ENCODE peak calls at places on chromosome 1, in nine cellular contexts. One of them, this sample, is unnamed.

GRCh38 chr1:41381691-41382530 is 20.7 kb downstream of the FOXO6 start:
- DNase-seq in mammary epithelial cell: no peak
- DNase-seq in stomach: peak; percentile 61
- DNase-seq in nephron progenitor cell: peak; percentile 60
- DNase-seq in HFF-Myc: no peak
- DNase-seq in fibroblast of the aortic adventitia: no peak
- DNase-seq in CD4-positive, alpha-beta T cell: peak; percentile 19
- DNase-seq in OCI-LY7: no peak
- DNase-seq in AG04450: no peak
- DNase-seq in this sample: no peak

GRCh38 chr1:90725961-90726715 is 9.0 kb upstream of the BARHL2 start:
- DNase-seq in mammary epithelial cell: peak; percentile 6
- DNase-seq in stomach: no peak
- DNase-seq in nephron progenitor cell: peak; percentile 40
- DNase-seq in HFF-Myc: no peak
- DNase-seq in fibroblast of the aortic adventitia: peak; percentile 13
- DNase-seq in CD4-positive, alpha-beta T cell: no peak
- DNase-seq in OCI-LY7: no peak
- DNase-seq in AG04450: no peak
- DNase-seq in this sample: no peak

GRCh38 chr1:179911812-179912211 is 29.7 kb downstream of the TOR1AIP1 start:
- DNase-seq in mammary epithelial cell: no peak
- DNase-seq in stomach: no peak
- DNase-seq in nephron progenitor cell: no peak
- DNase-seq in HFF-Myc: no peak
- DNase-seq in fibroblast of the aortic adventitia: no peak
- DNase-seq in CD4-positive, alpha-beta T cell: no peak
- DNase-seq in OCI-LY7: no peak
- DNase-seq in AG04450: no peak
- DNase-seq in this sample: no peak

GRCh38 chr1:220326578-220326977 is 54.3 kb upstream of the RAB3GAP2 start:
- DNase-seq in mammary epithelial cell: peak; percentile 70
- DNase-seq in stomach: no peak
- DNase-seq in nephron progenitor cell: no peak
- DNase-seq in HFF-Myc: peak; percentile 9
- DNase-seq in fibroblast of the aortic adventitia: peak; percentile 13
- DNase-seq in CD4-positive, alpha-beta T cell: no peak
- DNase-seq in OCI-LY7: no peak
- DNase-seq in AG04450: no peak
- DNase-seq in this sample: no peak

GRCh38 chr1:218748071-218748470 is 402.9 kb downstream of the TGFB2 start:
- DNase-seq in mammary epithelial cell: peak; percentile 25
- DNase-seq in stomach: no peak
- DNase-seq in nephron progenitor cell: no peak
- DNase-seq in HFF-Myc: no peak
- DNase-seq in fibroblast of the aortic adventitia: peak; percentile 39
- DNase-seq in CD4-positive, alpha-beta T cell: no peak
- DNase-seq in OCI-LY7: no peak
- DNase-seq in AG04450: no peak
- DNase-seq in this sample: no peak

GRCh38 chr1:23816932-23817331 is 8.3 kb downstream of the HMGCL start:
- DNase-seq in mammary epithelial cell: no peak
- DNase-seq in stomach: no peak
- DNase-seq in nephron progenitor cell: no peak
- DNase-seq in HFF-Myc: no peak
- DNase-seq in fibroblast of the aortic adventitia: no peak
- DNase-seq in CD4-positive, alpha-beta T cell: no peak
- DNase-seq in OCI-LY7: no peak
- DNase-seq in AG04450: no peak
- DNase-seq in this sample: no peak

GRCh38 chr1:119394085-119394484 is 20.9 kb upstream of the HSD3B2 start:
- DNase-seq in mammary epithelial cell: no peak
- DNase-seq in stomach: no peak
- DNase-seq in nephron progenitor cell: no peak
- DNase-seq in HFF-Myc: no peak
- DNase-seq in fibroblast of the aortic adventitia: no peak
- DNase-seq in CD4-positive, alpha-beta T cell: no peak
- DNase-seq in OCI-LY7: no peak
- DNase-seq in AG04450: no peak
- DNase-seq in this sample: no peak

GRCh38 chr1:157199421-157199755 is 61.2 kb upstream of the ETV3 start:
- DNase-seq in mammary epithelial cell: peak; percentile 24
- DNase-seq in stomach: no peak
- DNase-seq in nephron progenitor cell: no peak
- DNase-seq in HFF-Myc: no peak
- DNase-seq in fibroblast of the aortic adventitia: peak; percentile 9
- DNase-seq in CD4-positive, alpha-beta T cell: no peak
- DNase-seq in OCI-LY7: no peak
- DNase-seq in AG04450: no peak
- DNase-seq in this sample: no peak

GRCh38 chr1:212595229-212595628 is 13.3 kb upstream of the ATF3 start:
- DNase-seq in mammary epithelial cell: no peak
- DNase-seq in stomach: no peak
- DNase-seq in nephron progenitor cell: no peak
- DNase-seq in HFF-Myc: no peak
- DNase-seq in fibroblast of the aortic adventitia: no peak
- DNase-seq in CD4-positive, alpha-beta T cell: no peak
- DNase-seq in OCI-LY7: no peak
- DNase-seq in AG04450: no peak
- DNase-seq in this sample: no peak

GRCh38 chr1:212596798-212597197 is 11.8 kb upstream of the ATF3 start:
- DNase-seq in mammary epithelial cell: no peak
- DNase-seq in stomach: no peak
- DNase-seq in nephron progenitor cell: no peak
- DNase-seq in HFF-Myc: no peak
- DNase-seq in fibroblast of the aortic adventitia: no peak
- DNase-seq in CD4-positive, alpha-beta T cell: no peak
- DNase-seq in OCI-LY7: no peak
- DNase-seq in AG04450: no peak
- DNase-seq in this sample: no peak

GRCh38 chr1:212597495-212597894 is 11.1 kb upstream of the ATF3 start:
- DNase-seq in mammary epithelial cell: no peak
- DNase-seq in stomach: no peak
- DNase-seq in nephron progenitor cell: no peak
- DNase-seq in HFF-Myc: no peak
- DNase-seq in fibroblast of the aortic adventitia: no peak
- DNase-seq in CD4-positive, alpha-beta T cell: no peak
- DNase-seq in OCI-LY7: no peak
- DNase-seq in AG04450: no peak
- DNase-seq in this sample: no peak

GRCh38 chr1:212594640-212595039 is 13.9 kb upstream of the ATF3 start:
- DNase-seq in mammary epithelial cell: no peak
- DNase-seq in stomach: no peak
- DNase-seq in nephron progenitor cell: no peak
- DNase-seq in HFF-Myc: no peak
- DNase-seq in fibroblast of the aortic adventitia: no peak
- DNase-seq in CD4-positive, alpha-beta T cell: no peak
- DNase-seq in OCI-LY7: no peak
- DNase-seq in AG04450: no peak
- DNase-seq in this sample: no peak

DNA sequence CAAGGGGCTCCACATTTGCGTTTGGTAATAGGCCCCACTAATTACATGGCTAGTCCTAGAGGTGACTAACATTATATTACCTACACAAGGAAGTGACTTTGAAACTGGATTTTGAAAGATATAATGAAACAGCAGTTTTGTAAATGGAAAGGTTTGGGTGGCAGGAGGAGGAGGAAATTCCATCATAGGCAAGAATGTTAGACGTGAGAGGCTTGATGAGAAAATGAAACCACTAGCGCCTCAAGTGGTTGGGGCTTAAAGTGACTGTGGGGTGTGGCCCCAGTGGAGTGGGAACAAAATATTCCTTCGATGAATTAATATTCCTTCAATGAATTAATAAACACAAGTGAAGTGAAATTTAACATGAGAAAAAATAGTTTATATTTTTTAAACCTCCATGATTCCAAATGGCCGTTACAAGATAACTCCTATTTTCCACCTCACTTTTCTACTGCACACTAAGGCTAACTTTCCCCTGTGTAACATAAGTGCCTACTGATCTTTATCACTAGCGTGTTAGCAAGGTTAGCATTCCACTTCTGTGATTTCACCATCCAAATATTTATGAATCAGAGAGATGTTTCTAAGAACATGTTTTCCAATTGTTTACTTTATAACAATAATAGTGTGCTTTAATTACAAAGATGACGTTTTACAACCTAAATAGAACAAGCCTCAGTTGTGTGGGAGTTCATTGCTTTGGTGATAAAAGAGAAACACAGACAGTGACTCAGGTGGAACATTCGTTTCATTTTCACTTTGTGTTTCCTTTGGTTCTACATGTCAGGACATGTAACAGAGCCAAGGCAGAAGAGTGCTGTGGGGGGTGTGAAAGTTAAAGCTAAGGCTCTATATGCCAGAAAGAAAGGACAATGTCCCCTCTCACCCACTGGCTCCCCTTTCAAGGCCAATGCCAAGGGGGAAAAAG is 12.5 kb upstream of the ATF3 start:
- DNase-seq in mammary epithelial cell: peak; percentile 98
- DNase-seq in stomach: no peak
- DNase-seq in nephron progenitor cell: no peak
- DNase-seq in HFF-Myc: peak; percentile 93
- DNase-seq in fibroblast of the aortic adventitia: peak; percentile 86
- DNase-seq in CD4-positive, alpha-beta T cell: peak; percentile 12
- DNase-seq in OCI-LY7: peak; percentile 30
- DNase-seq in AG04450: peak; percentile 93
- DNase-seq in this sample: peak; percentile 93
- TF ChIP-seq CTCF in mammary epithelial cell: peak; percentile 81
- TF ChIP-seq CTCF in stomach: no peak
- TF ChIP-seq CTCF in nephron progenitor cell: no peak
- TF ChIP-seq CTCF in HFF-Myc: peak; percentile 69
- TF ChIP-seq CTCF in fibroblast of the aortic adventitia: peak; percentile 55
- TF ChIP-seq CTCF in CD4-positive, alpha-beta T cell: peak; percentile 28
- TF ChIP-seq CTCF in OCI-LY7: peak; percentile 84
- TF ChIP-seq CTCF in AG04450: peak; percentile 74
- TF ChIP-seq CTCF in this sample: peak; percentile 46

GRCh38 chr1:111988743-111989453 is 570 bp downstream of the KCND3 start:
- DNase-seq in mammary epithelial cell: no peak
- DNase-seq in stomach: peak; percentile 26
- DNase-seq in nephron progenitor cell: peak; percentile 29
- DNase-seq in HFF-Myc: no peak
- DNase-seq in fibroblast of the aortic adventitia: no peak
- DNase-seq in CD4-positive, alpha-beta T cell: no peak
- DNase-seq in OCI-LY7: no peak
- DNase-seq in AG04450: no peak
- DNase-seq in this sample: no peak

GRCh38 chr1:111990026-111990877 is 784 bp upstream of the KCND3 start:
- DNase-seq in mammary epithelial cell: peak; percentile 21
- DNase-seq in stomach: peak; percentile 27
- DNase-seq in nephron progenitor cell: no peak
- DNase-seq in HFF-Myc: no peak
- DNase-seq in fibroblast of the aortic adventitia: no peak
- DNase-seq in CD4-positive, alpha-beta T cell: no peak
- DNase-seq in OCI-LY7: no peak
- DNase-seq in AG04450: no peak
- DNase-seq in this sample: no peak

GRCh38 chr1:111989531-111990025 is at the start of gene KCND3:
- DNase-seq in mammary epithelial cell: peak; percentile 18
- DNase-seq in stomach: peak; percentile 49
- DNase-seq in nephron progenitor cell: peak; percentile 74
- DNase-seq in HFF-Myc: no peak
- DNase-seq in fibroblast of the aortic adventitia: no peak
- DNase-seq in CD4-positive, alpha-beta T cell: no peak
- DNase-seq in OCI-LY7: no peak
- DNase-seq in AG04450: no peak
- DNase-seq in this sample: no peak

GRCh38 chr1:111992396-111992985 is 3.0 kb upstream of the KCND3 start:
- DNase-seq in mammary epithelial cell: no peak
- DNase-seq in stomach: no peak
- DNase-seq in nephron progenitor cell: no peak
- DNase-seq in HFF-Myc: no peak
- DNase-seq in fibroblast of the aortic adventitia: no peak
- DNase-seq in CD4-positive, alpha-beta T cell: no peak
- DNase-seq in OCI-LY7: no peak
- DNase-seq in AG04450: no peak
- DNase-seq in this sample: no peak

GRCh38 chr1:111990878-111991760 is 1.7 kb upstream of the KCND3 start:
- DNase-seq in mammary epithelial cell: peak; percentile 57
- DNase-seq in stomach: peak; percentile 86
- DNase-seq in nephron progenitor cell: peak; percentile 39
- DNase-seq in HFF-Myc: no peak
- DNase-seq in fibroblast of the aortic adventitia: peak; percentile 35
- DNase-seq in CD4-positive, alpha-beta T cell: no peak
- DNase-seq in OCI-LY7: peak; percentile 1
- DNase-seq in AG04450: no peak
- DNase-seq in this sample: no peak
- TF ChIP-seq CTCF in mammary epithelial cell: peak; percentile 60
- TF ChIP-seq CTCF in stomach: no peak
- TF ChIP-seq CTCF in nephron progenitor cell: no peak
- TF ChIP-seq CTCF in HFF-Myc: peak; percentile 8
- TF ChIP-seq CTCF in fibroblast of the aortic adventitia: peak; percentile 18
- TF ChIP-seq CTCF in CD4-positive, alpha-beta T cell: no peak
- TF ChIP-seq CTCF in OCI-LY7: peak; percentile 21
- TF ChIP-seq CTCF in AG04450: no peak
- TF ChIP-seq CTCF in this sample: peak; percentile 23

DNA sequence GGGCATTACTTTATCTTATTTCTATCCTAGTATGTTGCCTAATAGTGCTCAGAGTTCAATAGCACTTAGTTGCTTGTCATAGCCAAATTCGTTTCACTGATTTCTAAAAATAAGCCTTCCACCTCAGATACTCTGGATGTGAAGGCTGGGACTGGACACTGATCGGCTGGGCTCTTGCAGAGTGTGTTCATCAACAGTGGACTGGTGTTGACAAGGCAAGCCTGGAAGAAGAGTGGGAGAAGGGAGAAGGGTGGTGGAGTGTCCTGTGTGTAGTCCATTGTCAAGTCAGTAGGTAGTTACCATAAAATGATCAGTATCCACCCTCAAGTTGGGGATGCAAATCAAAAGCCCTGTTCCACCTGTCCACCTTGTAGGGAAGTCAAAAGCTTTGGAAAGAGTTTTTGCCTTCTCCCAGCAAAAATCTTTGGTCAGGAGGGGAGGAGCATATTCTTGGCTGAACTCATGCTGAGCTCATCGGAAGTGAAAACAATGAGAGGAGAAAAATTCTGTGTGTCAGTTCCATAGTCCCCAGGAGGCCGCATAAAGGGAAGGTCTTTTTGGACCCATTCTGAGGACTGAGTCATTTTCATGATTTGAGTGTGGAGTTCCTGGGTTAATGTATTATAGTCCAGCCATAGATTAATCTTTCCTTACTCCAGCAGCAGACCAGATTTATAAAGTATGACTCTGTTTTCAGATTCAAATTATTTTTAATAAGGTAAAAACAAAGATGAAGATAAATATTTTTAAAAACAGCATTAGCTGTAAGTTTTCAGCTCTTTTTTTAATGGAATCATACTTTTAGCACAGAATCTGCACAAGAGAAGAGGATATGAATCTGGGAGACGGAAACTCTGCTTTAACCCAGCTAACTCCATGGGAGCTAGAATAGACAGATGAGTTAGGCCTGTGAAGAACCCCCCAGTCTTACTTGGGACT is 99.4 kb upstream of the BMP8A start:
- DNase-seq in mammary epithelial cell: peak; percentile 82
- DNase-seq in stomach: no peak
- DNase-seq in nephron progenitor cell: no peak
- DNase-seq in HFF-Myc: peak; percentile 56
- DNase-seq in fibroblast of the aortic adventitia: peak; percentile 94
- DNase-seq in CD4-positive, alpha-beta T cell: no peak
- DNase-seq in OCI-LY7: no peak
- DNase-seq in AG04450: no peak
- DNase-seq in this sample: peak; percentile 84
- TF ChIP-seq CTCF in mammary epithelial cell: no peak
- TF ChIP-seq CTCF in stomach: no peak
- TF ChIP-seq CTCF in nephron progenitor cell: no peak
- TF ChIP-seq CTCF in HFF-Myc: no peak
- TF ChIP-seq CTCF in fibroblast of the aortic adventitia: no peak
- TF ChIP-seq CTCF in CD4-positive, alpha-beta T cell: no peak
- TF ChIP-seq CTCF in OCI-LY7: no peak
- TF ChIP-seq CTCF in AG04450: no peak
- TF ChIP-seq CTCF in this sample: no peak

GRCh38 chr1:199954701-199955100 is 72.8 kb upstream of the NR5A2 start:
- DNase-seq in mammary epithelial cell: no peak
- DNase-seq in stomach: no peak
- DNase-seq in nephron progenitor cell: peak; percentile 51
- DNase-seq in HFF-Myc: no peak
- DNase-seq in fibroblast of the aortic adventitia: no peak
- DNase-seq in CD4-positive, alpha-beta T cell: no peak
- DNase-seq in OCI-LY7: peak; percentile 74
- DNase-seq in AG04450: no peak
- DNase-seq in this sample: no peak
- TF ChIP-seq CTCF in mammary epithelial cell: peak; percentile 29
- TF ChIP-seq CTCF in stomach: no peak
- TF ChIP-seq CTCF in nephron progenitor cell: peak; percentile 56
- TF ChIP-seq CTCF in HFF-Myc: peak; percentile 46
- TF ChIP-seq CTCF in fibroblast of the aortic adventitia: peak; percentile 33
- TF ChIP-seq CTCF in CD4-positive, alpha-beta T cell: no peak
- TF ChIP-seq CTCF in OCI-LY7: peak; percentile 95
- TF ChIP-seq CTCF in AG04450: peak; percentile 13
- TF ChIP-seq CTCF in this sample: peak; percentile 48

This sample was measured in astrocyte of the cerebellum.